ENCODE peak calls at places on chromosome 16, in ten cellular contexts. One of them, this sample, is unnamed.

GRCh38 chr16:30666681-30667080 is 8.4 kb downstream of the FBRS start:
- DNase-seq in putamen: no peak
- DNase-seq in Calu3: no peak
- DNase-seq in H9: no peak
- DNase-seq in fibroblast of pulmonary artery: no peak
- DNase-seq in T47D: no peak
- DNase-seq in stimulated activated CD4-positive, alpha-beta T cell treated with anti-CD3 and anti-CD28 coated beads, Interleukin-1b, Interleukin-23, amount 100 ng/mL, for 4 hours: no peak
- DNase-seq in pons: no peak
- DNase-seq in T follicular helper cell: no peak
- DNase-seq in left ventricle myocardium inferior: no peak
- DNase-seq in this sample: no peak

GRCh38 chr16:9077001-9077809 is 14.2 kb upstream of the HAPSTR1 start:
- DNase-seq in T follicular helper cell: no peak
- DNase-seq in stimulated activated CD4-positive, alpha-beta T cell treated with anti-CD3 and anti-CD28 coated beads, Interleukin-1b, Interleukin-23, amount 100 ng/mL, for 4 hours: no peak
- DNase-seq in left ventricle myocardium inferior: no peak
- DNase-seq in H9: no peak
- DNase-seq in T47D: no peak
- DNase-seq in putamen: no peak
- DNase-seq in pons: no peak
- DNase-seq in fibroblast of pulmonary artery: no peak
- DNase-seq in Calu3: no peak
- DNase-seq in this sample: no peak

GRCh38 chr16:77307764-77308561 is 108.8 kb downstream of the SYCE1L start:
- DNase-seq in stimulated activated CD4-positive, alpha-beta T cell treated with anti-CD3 and anti-CD28 coated beads, Interleukin-1b, Interleukin-23, amount 100 ng/mL, for 4 hours: no peak
- DNase-seq in T47D: no peak
- DNase-seq in fibroblast of pulmonary artery: peak
- DNase-seq in H9: no peak
- DNase-seq in pons: no peak
- DNase-seq in left ventricle myocardium inferior: no peak
- DNase-seq in putamen: no peak
- DNase-seq in Calu3: no peak
- DNase-seq in T follicular helper cell: no peak
- DNase-seq in this sample: no peak

GRCh38 chr16:85983606-85984005 is 84.6 kb downstream of the IRF8 start:
- DNase-seq in putamen: no peak
- DNase-seq in Calu3: no peak
- DNase-seq in stimulated activated CD4-positive, alpha-beta T cell treated with anti-CD3 and anti-CD28 coated beads, Interleukin-1b, Interleukin-23, amount 100 ng/mL, for 4 hours: no peak
- DNase-seq in T47D: no peak
- DNase-seq in pons: no peak
- DNase-seq in T follicular helper cell: no peak
- DNase-seq in H9: no peak
- DNase-seq in fibroblast of pulmonary artery: no peak
- DNase-seq in left ventricle myocardium inferior: no peak
- DNase-seq in this sample: no peak

GRCh38 chr16:57577691-57578224 is 35.3 kb downstream of the ADGRG5 start:
- DNase-seq in stimulated activated CD4-positive, alpha-beta T cell treated with anti-CD3 and anti-CD28 coated beads, Interleukin-1b, Interleukin-23, amount 100 ng/mL, for 4 hours: no peak
- DNase-seq in Calu3: no peak
- DNase-seq in putamen: no peak
- DNase-seq in H9: peak
- DNase-seq in T47D: no peak
- DNase-seq in pons: no peak
- DNase-seq in T follicular helper cell: no peak
- DNase-seq in fibroblast of pulmonary artery: no peak
- DNase-seq in left ventricle myocardium inferior: no peak
- DNase-seq in this sample: no peak

GRCh38 chr16:66728804-66729203 is 22.6 kb downstream of the DYNC1LI2 start:
- DNase-seq in pons: no peak
- DNase-seq in left ventricle myocardium inferior: no peak
- DNase-seq in T follicular helper cell: no peak
- DNase-seq in stimulated activated CD4-positive, alpha-beta T cell treated with anti-CD3 and anti-CD28 coated beads, Interleukin-1b, Interleukin-23, amount 100 ng/mL, for 4 hours: no peak
- DNase-seq in T47D: no peak
- DNase-seq in Calu3: no peak
- DNase-seq in H9: no peak
- DNase-seq in fibroblast of pulmonary artery: no peak
- DNase-seq in putamen: no peak
- DNase-seq in this sample: no peak

GRCh38 chr16:2365397-2365796 is 24.9 kb upstream of the ABCA3 start:
- DNase-seq in left ventricle myocardium inferior: no peak
- DNase-seq in stimulated activated CD4-positive, alpha-beta T cell treated with anti-CD3 and anti-CD28 coated beads, Interleukin-1b, Interleukin-23, amount 100 ng/mL, for 4 hours: no peak
- DNase-seq in H9: no peak
- DNase-seq in putamen: no peak
- DNase-seq in pons: no peak
- DNase-seq in fibroblast of pulmonary artery: no peak
- DNase-seq in Calu3: no peak
- DNase-seq in T47D: no peak
- DNase-seq in T follicular helper cell: no peak
- DNase-seq in this sample: no peak

GRCh38 chr16:27238591-27238990 is 30.0 kb downstream of the NSMCE1 start:
- DNase-seq in putamen: no peak
- DNase-seq in T follicular helper cell: no peak
- DNase-seq in H9: no peak
- DNase-seq in T47D: no peak
- DNase-seq in Calu3: no peak
- DNase-seq in pons: no peak
- DNase-seq in fibroblast of pulmonary artery: no peak
- DNase-seq in left ventricle myocardium inferior: no peak
- DNase-seq in stimulated activated CD4-positive, alpha-beta T cell treated with anti-CD3 and anti-CD28 coated beads, Interleukin-1b, Interleukin-23, amount 100 ng/mL, for 4 hours: no peak
- DNase-seq in this sample: no peak

GRCh38 chr16:19284207-19284606 is 1.3 kb upstream of the CLEC19A start:
- DNase-seq in fibroblast of pulmonary artery: no peak
- DNase-seq in putamen: peak
- DNase-seq in stimulated activated CD4-positive, alpha-beta T cell treated with anti-CD3 and anti-CD28 coated beads, Interleukin-1b, Interleukin-23, amount 100 ng/mL, for 4 hours: no peak
- DNase-seq in T47D: peak
- DNase-seq in H9: no peak
- DNase-seq in T follicular helper cell: no peak
- DNase-seq in pons: peak
- DNase-seq in Calu3: peak
- DNase-seq in left ventricle myocardium inferior: no peak
- DNase-seq in this sample: peak

GRCh38 chr16:89173629-89173921 is 2.0 kb downstream of the CDH15 start:
- DNase-seq in putamen: no peak
- DNase-seq in Calu3: no peak
- DNase-seq in fibroblast of pulmonary artery: no peak
- DNase-seq in left ventricle myocardium inferior: no peak
- DNase-seq in T47D: no peak
- DNase-seq in T follicular helper cell: no peak
- DNase-seq in stimulated activated CD4-positive, alpha-beta T cell treated with anti-CD3 and anti-CD28 coated beads, Interleukin-1b, Interleukin-23, amount 100 ng/mL, for 4 hours: no peak
- DNase-seq in H9: no peak
- DNase-seq in pons: no peak
- DNase-seq in this sample: no peak

GRCh38 chr16:50279142-50279865 is 13.0 kb downstream of the ADCY7 start:
- DNase-seq in left ventricle myocardium inferior: peak
- DNase-seq in fibroblast of pulmonary artery: no peak
- DNase-seq in Calu3: peak
- DNase-seq in pons: peak
- DNase-seq in H9: no peak
- DNase-seq in putamen: peak
- DNase-seq in T follicular helper cell: no peak
- DNase-seq in T47D: no peak
- DNase-seq in stimulated activated CD4-positive, alpha-beta T cell treated with anti-CD3 and anti-CD28 coated beads, Interleukin-1b, Interleukin-23, amount 100 ng/mL, for 4 hours: no peak
- DNase-seq in this sample: no peak

GRCh38 chr16:27367463-27368357 is 34.3 kb upstream of the IL21R start:
- DNase-seq in Calu3: peak
- DNase-seq in T follicular helper cell: peak
- DNase-seq in pons: peak
- DNase-seq in T47D: peak
- DNase-seq in left ventricle myocardium inferior: peak
- DNase-seq in H9: peak
- DNase-seq in stimulated activated CD4-positive, alpha-beta T cell treated with anti-CD3 and anti-CD28 coated beads, Interleukin-1b, Interleukin-23, amount 100 ng/mL, for 4 hours: peak
- DNase-seq in fibroblast of pulmonary artery: peak
- DNase-seq in putamen: peak
- DNase-seq in this sample: peak

GRCh38 chr16:7946142-7946541 is 613.5 kb downstream of the RBFOX1 start:
- DNase-seq in T follicular helper cell: no peak
- DNase-seq in H9: peak
- DNase-seq in putamen: no peak
- DNase-seq in fibroblast of pulmonary artery: no peak
- DNase-seq in pons: no peak
- DNase-seq in Calu3: no peak
- DNase-seq in left ventricle myocardium inferior: no peak
- DNase-seq in T47D: no peak
- DNase-seq in stimulated activated CD4-positive, alpha-beta T cell treated with anti-CD3 and anti-CD28 coated beads, Interleukin-1b, Interleukin-23, amount 100 ng/mL, for 4 hours: no peak
- DNase-seq in this sample: no peak

GRCh38 chr16:85394511-85395206 is 218.5 kb upstream of the GSE1 start:
- DNase-seq in Calu3: no peak
- DNase-seq in T follicular helper cell: no peak
- DNase-seq in T47D: peak
- DNase-seq in putamen: no peak
- DNase-seq in H9: no peak
- DNase-seq in left ventricle myocardium inferior: peak
- DNase-seq in stimulated activated CD4-positive, alpha-beta T cell treated with anti-CD3 and anti-CD28 coated beads, Interleukin-1b, Interleukin-23, amount 100 ng/mL, for 4 hours: no peak
- DNase-seq in pons: no peak
- DNase-seq in fibroblast of pulmonary artery: no peak
- DNase-seq in this sample: no peak

GRCh38 chr16:87856796-87857228 is 12.5 kb downstream of the SLC7A5 start:
- DNase-seq in putamen: no peak
- DNase-seq in T follicular helper cell: no peak
- DNase-seq in stimulated activated CD4-positive, alpha-beta T cell treated with anti-CD3 and anti-CD28 coated beads, Interleukin-1b, Interleukin-23, amount 100 ng/mL, for 4 hours: no peak
- DNase-seq in left ventricle myocardium inferior: no peak
- DNase-seq in T47D: no peak
- DNase-seq in fibroblast of pulmonary artery: no peak
- DNase-seq in H9: no peak
- DNase-seq in pons: no peak
- DNase-seq in Calu3: peak
- DNase-seq in this sample: no peak

GRCh38 chr16:53433930-53434435 is 288 bp upstream of the RBL2 start:
- DNase-seq in stimulated activated CD4-positive, alpha-beta T cell treated with anti-CD3 and anti-CD28 coated beads, Interleukin-1b, Interleukin-23, amount 100 ng/mL, for 4 hours: no peak
- DNase-seq in Calu3: no peak
- DNase-seq in T47D: peak
- DNase-seq in T follicular helper cell: peak
- DNase-seq in putamen: peak
- DNase-seq in fibroblast of pulmonary artery: peak
- DNase-seq in pons: peak
- DNase-seq in left ventricle myocardium inferior: no peak
- DNase-seq in H9: no peak
- DNase-seq in this sample: no peak

GRCh38 chr16:82660078-82660645 is 33.4 kb downstream of the CDH13 start:
- DNase-seq in T follicular helper cell: no peak
- DNase-seq in putamen: no peak
- DNase-seq in fibroblast of pulmonary artery: peak
- DNase-seq in Calu3: no peak
- DNase-seq in stimulated activated CD4-positive, alpha-beta T cell treated with anti-CD3 and anti-CD28 coated beads, Interleukin-1b, Interleukin-23, amount 100 ng/mL, for 4 hours: peak
- DNase-seq in T47D: peak
- DNase-seq in pons: no peak
- DNase-seq in left ventricle myocardium inferior: no peak
- DNase-seq in H9: peak
- DNase-seq in this sample: no peak

GRCh38 chr16:89020925-89021595 is 44.1 kb upstream of the CBFA2T3 start:
- DNase-seq in fibroblast of pulmonary artery: no peak
- DNase-seq in T follicular helper cell: no peak
- DNase-seq in stimulated activated CD4-positive, alpha-beta T cell treated with anti-CD3 and anti-CD28 coated beads, Interleukin-1b, Interleukin-23, amount 100 ng/mL, for 4 hours: no peak
- DNase-seq in left ventricle myocardium inferior: peak
- DNase-seq in putamen: no peak
- DNase-seq in pons: no peak
- DNase-seq in T47D: no peak
- DNase-seq in H9: no peak
- DNase-seq in Calu3: no peak
- DNase-seq in this sample: no peak

GRCh38 chr16:24507959-24508358 is 31.4 kb upstream of the RBBP6 start:
- DNase-seq in T follicular helper cell: no peak
- DNase-seq in fibroblast of pulmonary artery: no peak
- DNase-seq in left ventricle myocardium inferior: no peak
- DNase-seq in putamen: no peak
- DNase-seq in H9: no peak
- DNase-seq in stimulated activated CD4-positive, alpha-beta T cell treated with anti-CD3 and anti-CD28 coated beads, Interleukin-1b, Interleukin-23, amount 100 ng/mL, for 4 hours: no peak
- DNase-seq in pons: no peak
- DNase-seq in Calu3: no peak
- DNase-seq in T47D: no peak
- DNase-seq in this sample: no peak

GRCh38 chr16:77885596-77886295 is 97.4 kb downstream of the VAT1L start:
- DNase-seq in putamen: no peak
- DNase-seq in T47D: no peak
- DNase-seq in pons: no peak
- DNase-seq in T follicular helper cell: no peak
- DNase-seq in stimulated activated CD4-positive, alpha-beta T cell treated with anti-CD3 and anti-CD28 coated beads, Interleukin-1b, Interleukin-23, amount 100 ng/mL, for 4 hours: no peak
- DNase-seq in H9: no peak
- DNase-seq in fibroblast of pulmonary artery: no peak
- DNase-seq in left ventricle myocardium inferior: no peak
- DNase-seq in Calu3: no peak
- DNase-seq in this sample: no peak

GRCh38 chr16:29745126-29745852 is 501 bp downstream of the C16orf54 start:
- DNase-seq in T47D: no peak
- DNase-seq in Calu3: no peak
- DNase-seq in H9: no peak
- DNase-seq in stimulated activated CD4-positive, alpha-beta T cell treated with anti-CD3 and anti-CD28 coated beads, Interleukin-1b, Interleukin-23, amount 100 ng/mL, for 4 hours: peak
- DNase-seq in left ventricle myocardium inferior: peak
- DNase-seq in pons: peak
- DNase-seq in putamen: no peak
- DNase-seq in T follicular helper cell: no peak
- DNase-seq in fibroblast of pulmonary artery: no peak
- DNase-seq in this sample: no peak

GRCh38 chr16:72961115-72961832 is 86.7 kb downstream of the ZFHX3 start:
- DNase-seq in putamen: no peak
- DNase-seq in T47D: no peak
- DNase-seq in stimulated activated CD4-positive, alpha-beta T cell treated with anti-CD3 and anti-CD28 coated beads, Interleukin-1b, Interleukin-23, amount 100 ng/mL, for 4 hours: no peak
- DNase-seq in fibroblast of pulmonary artery: no peak
- DNase-seq in T follicular helper cell: no peak
- DNase-seq in left ventricle myocardium inferior: no peak
- DNase-seq in H9: no peak
- DNase-seq in Calu3: peak
- DNase-seq in pons: no peak
- DNase-seq in this sample: no peak

GRCh38 chr16:27189335-27189972 is 13.9 kb upstream of the KDM8 start:
- DNase-seq in fibroblast of pulmonary artery: no peak
- DNase-seq in putamen: no peak
- DNase-seq in stimulated activated CD4-positive, alpha-beta T cell treated with anti-CD3 and anti-CD28 coated beads, Interleukin-1b, Interleukin-23, amount 100 ng/mL, for 4 hours: no peak
- DNase-seq in H9: peak
- DNase-seq in left ventricle myocardium inferior: no peak
- DNase-seq in Calu3: no peak
- DNase-seq in pons: no peak
- DNase-seq in T47D: no peak
- DNase-seq in T follicular helper cell: no peak
- DNase-seq in this sample: no peak

GRCh38 chr16:3065069-3065741 is at the start of gene IL32:
- DNase-seq in T follicular helper cell: peak
- DNase-seq in H9: no peak
- DNase-seq in fibroblast of pulmonary artery: peak
- DNase-seq in left ventricle myocardium inferior: peak
- DNase-seq in Calu3: peak
- DNase-seq in stimulated activated CD4-positive, alpha-beta T cell treated with anti-CD3 and anti-CD28 coated beads, Interleukin-1b, Interleukin-23, amount 100 ng/mL, for 4 hours: peak
- DNase-seq in pons: no peak
- DNase-seq in T47D: no peak
- DNase-seq in putamen: no peak
- DNase-seq in this sample: no peak

GRCh38 chr16:56257666-56258359 is 66.5 kb downstream of the GNAO1 start:
- DNase-seq in fibroblast of pulmonary artery: no peak
- DNase-seq in stimulated activated CD4-positive, alpha-beta T cell treated with anti-CD3 and anti-CD28 coated beads, Interleukin-1b, Interleukin-23, amount 100 ng/mL, for 4 hours: no peak
- DNase-seq in H9: no peak
- DNase-seq in Calu3: no peak
- DNase-seq in pons: no peak
- DNase-seq in left ventricle myocardium inferior: no peak
- DNase-seq in T follicular helper cell: no peak
- DNase-seq in putamen: no peak
- DNase-seq in T47D: no peak
- DNase-seq in this sample: no peak

GRCh38 chr16:85574672-85575475 is 38.2 kb upstream of the GSE1 start:
- DNase-seq in putamen: no peak
- DNase-seq in fibroblast of pulmonary artery: no peak
- DNase-seq in stimulated activated CD4-positive, alpha-beta T cell treated with anti-CD3 and anti-CD28 coated beads, Interleukin-1b, Interleukin-23, amount 100 ng/mL, for 4 hours: no peak
- DNase-seq in H9: no peak
- DNase-seq in T follicular helper cell: no peak
- DNase-seq in pons: no peak
- DNase-seq in Calu3: no peak
- DNase-seq in left ventricle myocardium inferior: no peak
- DNase-seq in T47D: peak
- DNase-seq in this sample: no peak

GRCh38 chr16:1169285-1170075 is 16.6 kb downstream of the CACNA1H start:
- DNase-seq in T follicular helper cell: no peak
- DNase-seq in H9: no peak
- DNase-seq in pons: no peak
- DNase-seq in T47D: no peak
- DNase-seq in fibroblast of pulmonary artery: no peak
- DNase-seq in left ventricle myocardium inferior: no peak
- DNase-seq in stimulated activated CD4-positive, alpha-beta T cell treated with anti-CD3 and anti-CD28 coated beads, Interleukin-1b, Interleukin-23, amount 100 ng/mL, for 4 hours: no peak
- DNase-seq in Calu3: no peak
- DNase-seq in putamen: no peak
- DNase-seq in this sample: no peak

GRCh38 chr16:52191533-52192134 is 355.3 kb downstream of the TOX3 start:
- DNase-seq in fibroblast of pulmonary artery: peak
- DNase-seq in left ventricle myocardium inferior: peak
- DNase-seq in putamen: peak
- DNase-seq in stimulated activated CD4-positive, alpha-beta T cell treated with anti-CD3 and anti-CD28 coated beads, Interleukin-1b, Interleukin-23, amount 100 ng/mL, for 4 hours: peak
- DNase-seq in pons: peak
- DNase-seq in T follicular helper cell: peak
- DNase-seq in Calu3: peak
- DNase-seq in T47D: peak
- DNase-seq in H9: peak
- DNase-seq in this sample: peak